ENCODE peak calls at places on chromosome 6, in five cellular contexts. One of them, this sample, is unnamed.

GRCh38 chr6:24431045-24431451 is 28.3 kb downstream of the MRS2 start:
- DNase-seq in T47D: peak
- DNase-seq in fibroblast of gingiva: peak
- DNase-seq in fibroblast of the aortic adventitia: peak
- DNase-seq in brain microvascular endothelial cell: peak
- DNase-seq in this sample: peak

GRCh38 chr6:34829137-34829536 is 37.3 kb downstream of the BLTP3A start:
- DNase-seq in fibroblast of the aortic adventitia: no peak
- DNase-seq in T47D: no peak
- DNase-seq in brain microvascular endothelial cell: no peak
- DNase-seq in fibroblast of gingiva: no peak
- DNase-seq in this sample: no peak

GRCh38 chr6:151721141-151721540 is 86.3 kb upstream of the ESR1 start:
- DNase-seq in brain microvascular endothelial cell: no peak
- DNase-seq in T47D: no peak
- DNase-seq in fibroblast of the aortic adventitia: peak
- DNase-seq in fibroblast of gingiva: peak
- DNase-seq in this sample: no peak

GRCh38 chr6:11403035-11403601 is 134.4 kb upstream of the TMEM170B start:
- DNase-seq in brain microvascular endothelial cell: no peak
- DNase-seq in fibroblast of gingiva: no peak
- DNase-seq in fibroblast of the aortic adventitia: no peak
- DNase-seq in T47D: no peak
- DNase-seq in this sample: no peak

GRCh38 chr6:131868836-131869235 is 61.0 kb downstream of the ENPP1 start:
- DNase-seq in fibroblast of gingiva: no peak
- DNase-seq in fibroblast of the aortic adventitia: no peak
- DNase-seq in T47D: no peak
- DNase-seq in brain microvascular endothelial cell: peak
- DNase-seq in this sample: peak

GRCh38 chr6:160996316-160996715 is 4.7 kb downstream of the MAP3K4 start:
- DNase-seq in brain microvascular endothelial cell: no peak
- DNase-seq in T47D: no peak
- DNase-seq in fibroblast of the aortic adventitia: no peak
- DNase-seq in fibroblast of gingiva: no peak
- DNase-seq in this sample: no peak

GRCh38 chr6:31966997-31967925 is 4.7 kb downstream of the DXO start:
- DNase-seq in T47D: no peak
- DNase-seq in fibroblast of gingiva: no peak
- DNase-seq in fibroblast of the aortic adventitia: no peak
- DNase-seq in brain microvascular endothelial cell: no peak
- DNase-seq in this sample: no peak

GRCh38 chr6:147662639-147663038 is 154.1 kb downstream of the SAMD5 start:
- DNase-seq in brain microvascular endothelial cell: no peak
- DNase-seq in fibroblast of the aortic adventitia: no peak
- DNase-seq in fibroblast of gingiva: no peak
- DNase-seq in T47D: no peak
- DNase-seq in this sample: no peak

GRCh38 chr6:100808638-100809275 is 72.4 kb downstream of the ASCC3 start:
- DNase-seq in brain microvascular endothelial cell: peak
- DNase-seq in fibroblast of gingiva: no peak
- DNase-seq in T47D: no peak
- DNase-seq in fibroblast of the aortic adventitia: peak
- DNase-seq in this sample: peak

This sample was measured in astrocyte of the spinal cord.